ENCODE peak calls at places on chromosomes 4 and X, in nine cellular contexts. Q is transverse colon, R is GM12865, M is epithelial cell of esophagus, B is hepatocyte, L is body of pancreas, P is fibroblast of mammary gland, D is fibroblast of pulmonary artery, Z is HFF-Myc. I is an unnamed sample.

GRCh38 chr4:69744157-69744478 is 16.3 kb downstream of the SULT1B1 start:
- DNase-seq in Q (no peak), R (no peak), M (no peak), B (no peak), L (no peak), P (no peak), D (no peak), Z (no peak), I (no peak)

GRCh38 chrX:29172880-29173279 is 585.6 kb downstream of the IL1RAPL1 start:
- DNase-seq in Q (no peak), R (no peak), M (no peak), B (no peak), L (no peak), P (peak), D (peak), Z (no peak), I (peak)

GRCh38 chrX:74420194-74421035 is 878 bp upstream of the SLC16A2 start:
- DNase-seq in Q (peak), R (no peak), M (peak), B (peak), L (peak), P (peak), D (peak), Z (no peak), I (peak)

GRCh38 chrX:77901506-77901905 is 2.2 kb downstream of the COX7B start:
- DNase-seq in Q (no peak), R (no peak), M (no peak), B (no peak), L (no peak), P (no peak), D (no peak), Z (no peak), I (no peak)

GRCh38 chr4:183541081-183542045 is 36.5 kb downstream of the ING2 start:
- DNase-seq in Q (no peak), R (no peak), M (no peak), B (peak), L (peak), P (peak), D (peak), Z (no peak), I (peak)

GRCh38 chr4:94721310-94721709 is 36.4 kb upstream of the BMPR1B start:
- DNase-seq in Q (no peak), R (no peak), M (no peak), B (no peak), L (no peak), P (no peak), D (no peak), Z (no peak), I (no peak)

GRCh38 chr4:2320746-2321145 is 58.8 kb upstream of the MXD4 start:
- DNase-seq in Q (no peak), R (no peak), M (no peak), B (no peak), L (no peak), P (no peak), D (no peak), Z (no peak), I (no peak)

GRCh38 chr4:165294907-165295306 is 32.6 kb upstream of the MSMO1 start:
- DNase-seq in Q (no peak), R (peak), M (no peak), B (no peak), L (no peak), P (no peak), D (no peak), Z (no peak), I (no peak)

GRCh38 chr4:121336706-121337105 is 44.1 kb downstream of the QRFPR start:
- DNase-seq in Q (no peak), R (no peak), M (peak), B (no peak), L (no peak), P (no peak), D (no peak), Z (no peak), I (no peak)

GRCh38 chrX:149949743-149950436 is 11.6 kb upstream of the EOLA2 start:
- DNase-seq in Q (no peak), R (no peak), M (no peak), B (no peak), L (no peak), P (no peak), D (no peak), Z (no peak), I (no peak)

GRCh38 chr4:101158507-101158906 is 188.8 kb downstream of the PPP3CA start:
- DNase-seq in Q (no peak), R (no peak), M (no peak), B (no peak), L (no peak), P (no peak), D (no peak), Z (no peak), I (no peak)

GRCh38 chr4:154491341-154491679 is 289 bp downstream of the DCHS2 start:
- DNase-seq in Q (peak), R (no peak), M (peak), B (no peak), L (no peak), P (peak), D (peak), Z (no peak), I (peak)

GRCh38 chr4:113358784-113359183 is 309.3 kb downstream of the ANK2 start:
- DNase-seq in Q (no peak), R (no peak), M (no peak), B (no peak), L (no peak), P (no peak), D (peak), Z (no peak), I (no peak)

GRCh38 chrX:39672405-39672804 is 425.4 kb downstream of the BCOR start:
- DNase-seq in Q (no peak), R (no peak), M (no peak), B (no peak), L (no peak), P (no peak), D (no peak), Z (no peak), I (no peak)

GRCh38 chr4:2799971-2800690 is 7.2 kb downstream of the SH3BP2 start:
- DNase-seq in Q (peak), R (peak), M (peak), B (no peak), L (peak), P (no peak), D (no peak), Z (no peak), I (no peak)

GRCh38 chr4:5435823-5436222 is 272.5 kb downstream of the EVC2 start:
- DNase-seq in Q (no peak), R (no peak), M (no peak), B (no peak), L (no peak), P (no peak), D (no peak), Z (no peak), I (no peak)

GRCh38 chr4:176964116-176964691 is 171.5 kb upstream of the VEGFC start:
- DNase-seq in Q (no peak), R (peak), M (peak), B (no peak), L (no peak), P (peak), D (no peak), Z (no peak), I (no peak)

GRCh38 chr4:119729815-119730643 is 101.4 kb upstream of the PDE5A start:
- DNase-seq in Q (peak), R (no peak), M (peak), B (peak), L (peak), P (peak), D (peak), Z (peak), I (peak)

GRCh38 chr4:147362868-147363440 is 117.9 kb upstream of the EDNRA start:
- DNase-seq in Q (peak), R (no peak), M (peak), B (peak), L (peak), P (peak), D (peak), Z (no peak), I (peak)

GRCh38 chr4:168710353-168710946 is 213.6 kb downstream of the PALLD start:
- DNase-seq in Q (peak), R (peak), M (peak), B (peak), L (peak), P (peak), D (peak), Z (peak), I (peak)

GRCh38 chr4:14110407-14110806 is 482.9 kb upstream of the BOD1L1 start:
- DNase-seq in Q (no peak), R (no peak), M (peak), B (no peak), L (no peak), P (peak), D (peak), Z (no peak), I (peak)

GRCh38 chr4:130080872-130081451 is 985.0 kb downstream of the C4orf33 start:
- DNase-seq in Q (no peak), R (no peak), M (peak), B (peak), L (peak), P (no peak), D (no peak), Z (no peak), I (no peak)

GRCh38 chr4:7366958-7367353 is 67.8 kb downstream of the PSAPL1 start:
- DNase-seq in Q (no peak), R (no peak), M (no peak), B (no peak), L (no peak), P (no peak), D (no peak), Z (no peak), I (no peak)

GRCh38 chr4:118776166-118776954 is 59.6 kb downstream of the SEC24D start:
- DNase-seq in Q (no peak), R (no peak), M (peak), B (no peak), L (no peak), P (peak), D (peak), Z (no peak), I (peak)

GRCh38 chrX:14496674-14497073 is 32.7 kb upstream of the GLRA2 start:
- DNase-seq in Q (no peak), R (peak), M (no peak), B (no peak), L (no peak), P (no peak), D (no peak), Z (no peak), I (peak)

GRCh38 chrX:47581731-47582647 is at the start of gene TIMP1:
- DNase-seq in Q (peak), R (peak), M (peak), B (peak), L (peak), P (peak), D (peak), Z (peak), I (peak)

GRCh38 chrX:13357925-13358324 is 38.1 kb upstream of the ATXN3L start:
- DNase-seq in Q (no peak), R (no peak), M (peak), B (peak), L (no peak), P (no peak), D (peak), Z (no peak), I (peak)

GRCh38 chrX:526295-527224 is 104.0 kb upstream of the SHOX start:
- DNase-seq in Q (no peak), R (no peak), M (no peak), B (peak), L (no peak), P (no peak), D (no peak), Z (no peak), I (no peak)

GRCh38 chr4:137474711-137475301 is 57.5 kb downstream of the PCDH18 start:
- DNase-seq in Q (no peak), R (no peak), M (no peak), B (peak), L (no peak), P (peak), D (peak), Z (peak), I (peak)

GRCh38 chr4:73776363-73776762 is 36.0 kb downstream of the CXCL8 start:
- DNase-seq in Q (no peak), R (no peak), M (peak), B (peak), L (peak), P (peak), D (peak), Z (peak), I (peak)

GRCh38 chr4:2263701-2264321 is 1.9 kb upstream of the MXD4 start:
- DNase-seq in Q (no peak), R (no peak), M (no peak), B (no peak), L (no peak), P (no peak), D (no peak), Z (no peak), I (no peak)

GRCh38 chrX:18010251-18010650 is 149.2 kb upstream of the RAI2 start:
- DNase-seq in Q (no peak), R (no peak), M (no peak), B (peak), L (no peak), P (no peak), D (no peak), Z (no peak), I (no peak)

GRCh38 chrX:133482345-133483041 is 67.2 kb upstream of the GPC4 start:
- DNase-seq in Q (peak), R (no peak), M (peak), B (no peak), L (peak), P (peak), D (no peak), Z (no peak), I (peak)

GRCh38 chrX:39497717-39498265 is 600.0 kb downstream of the BCOR start:
- DNase-seq in Q (no peak), R (no peak), M (no peak), B (no peak), L (no peak), P (no peak), D (no peak), Z (no peak), I (no peak)

GRCh38 chr4:174714393-174715211 is 114.4 kb downstream of the GLRA3 start:
- DNase-seq in Q (peak), R (peak), M (peak), B (peak), L (peak), P (peak), D (peak), Z (peak), I (peak)

GRCh38 chr4:122533841-122534240 is 77.3 kb upstream of the IL2 start:
- DNase-seq in Q (no peak), R (no peak), M (no peak), B (no peak), L (no peak), P (no peak), D (no peak), Z (no peak), I (no peak)

GRCh38 chr4:37002625-37003024 is 241.9 kb upstream of the NWD2 start:
- DNase-seq in Q (no peak), R (no peak), M (no peak), B (no peak), L (no peak), P (no peak), D (no peak), Z (no peak), I (no peak)

GRCh38 chr4:136680271-136680670 is 852.0 kb downstream of the PCDH18 start:
- DNase-seq in Q (no peak), R (no peak), M (peak), B (peak), L (no peak), P (no peak), D (peak), Z (no peak), I (peak)

GRCh38 chr4:6283282-6283681 is 13.6 kb downstream of the WFS1 start:
- DNase-seq in Q (no peak), R (no peak), M (no peak), B (no peak), L (no peak), P (no peak), D (no peak), Z (no peak), I (no peak)

GRCh38 chrX:71493111-71493613 is 39.7 kb upstream of the OGT start:
- DNase-seq in Q (peak), R (no peak), M (peak), B (no peak), L (peak), P (peak), D (peak), Z (no peak), I (no peak)

GRCh38 chrX:71487814-71488213 is 45.1 kb upstream of the OGT start:
- DNase-seq in Q (no peak), R (no peak), M (no peak), B (no peak), L (no peak), P (no peak), D (no peak), Z (no peak), I (no peak)

GRCh38 chrX:71489540-71489939 is 43.4 kb upstream of the OGT start:
- DNase-seq in Q (no peak), R (no peak), M (no peak), B (no peak), L (no peak), P (peak), D (no peak), Z (no peak), I (no peak)

GRCh38 chrX:71496476-71496875 is 36.4 kb upstream of the OGT start:
- DNase-seq in Q (no peak), R (no peak), M (no peak), B (no peak), L (no peak), P (no peak), D (no peak), Z (no peak), I (no peak)

GRCh38 chrX:71492086-71493065 is 40.5 kb upstream of the OGT start:
- DNase-seq in Q (peak), R (peak), M (no peak), B (no peak), L (peak), P (peak), D (peak), Z (no peak), I (peak)
- H3K4me3 ChIP-seq in Q (peak), R (peak), M (no peak), B (no peak), L (peak), P (peak), D (peak), Z (peak), I (peak)

DNA sequence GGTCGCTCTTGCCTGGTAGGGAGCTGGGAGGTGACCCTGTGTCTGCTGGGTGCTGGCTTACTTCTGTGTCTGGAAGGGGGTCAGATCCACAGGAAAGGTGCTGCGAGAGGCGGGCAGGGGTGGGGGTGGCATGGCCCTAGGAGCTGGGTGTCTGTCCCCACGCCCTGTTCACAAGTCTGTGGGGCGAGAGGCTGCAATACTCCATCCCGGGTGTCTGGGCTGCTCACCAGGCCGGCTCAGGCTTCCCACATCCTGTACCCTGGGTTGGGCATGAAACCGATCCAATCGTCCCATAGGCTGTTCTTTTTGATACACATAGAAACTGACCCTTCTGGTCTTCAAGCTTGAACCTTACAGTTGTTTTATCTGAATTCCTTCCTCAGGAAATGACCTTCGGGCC is 993 bp upstream of the CTAG2 start:
- DNase-seq in Q (no peak), R (no peak), M (no peak), B (peak), L (no peak), P (no peak), D (no peak), Z (no peak), I (no peak)
- H3K4me3 ChIP-seq in Q (no peak), R (no peak), M (no peak), B (no peak), L (no peak), P (no peak), D (no peak), Z (no peak), I (no peak)

GRCh38 chrX:139932077-139932900 is 564 bp downstream of the ATP11C start:
- DNase-seq in Q (peak), R (peak), M (peak), B (peak), L (peak), P (no peak), D (peak), Z (no peak), I (no peak)

GRCh38 chrX:139932901-139933796 is at the start of gene ATP11C:
- DNase-seq in Q (peak), R (peak), M (peak), B (peak), L (peak), P (peak), D (peak), Z (peak), I (peak)

GRCh38 chrX:139931646-139932076 is 1.2 kb downstream of the ATP11C start:
- DNase-seq in Q (no peak), R (no peak), M (no peak), B (no peak), L (no peak), P (no peak), D (no peak), Z (no peak), I (no peak)

GRCh38 chrX:139936259-139936658 is 3.4 kb upstream of the ATP11C start:
- DNase-seq in Q (no peak), R (peak), M (no peak), B (no peak), L (no peak), P (no peak), D (no peak), Z (no peak), I (no peak)

GRCh38 chrX:139933904-139934303 is 1.1 kb upstream of the ATP11C start:
- DNase-seq in Q (peak), R (no peak), M (no peak), B (peak), L (peak), P (no peak), D (no peak), Z (no peak), I (no peak)
- H3K4me3 ChIP-seq in Q (no peak), R (peak), M (peak), B (peak), L (no peak), P (peak), D (peak), Z (peak), I (peak)

GRCh38 chrX:68830486-68831404 is 1.9 kb downstream of the EFNB1 start:
- DNase-seq in Q (no peak), R (no peak), M (no peak), B (peak), L (no peak), P (no peak), D (no peak), Z (no peak), I (no peak)
- H3K4me3 ChIP-seq in Q (peak), R (peak), M (peak), B (peak), L (no peak), P (peak), D (peak), Z (peak), I (peak)

GRCh38 chr4:153439831-153440230 is 26.3 kb upstream of the TMEM131L start:
- DNase-seq in Q (no peak), R (no peak), M (no peak), B (no peak), L (no peak), P (no peak), D (no peak), Z (no peak), I (no peak)

GRCh38 chr4:153433753-153434105 is 32.4 kb upstream of the TMEM131L start:
- DNase-seq in Q (no peak), R (no peak), M (no peak), B (no peak), L (no peak), P (no peak), D (no peak), Z (no peak), I (no peak)

GRCh38 chr4:153434190-153434589 is 32.0 kb upstream of the TMEM131L start:
- DNase-seq in Q (no peak), R (peak), M (no peak), B (no peak), L (no peak), P (no peak), D (no peak), Z (no peak), I (no peak)

GRCh38 chr4:153440475-153440874 is 25.7 kb upstream of the TMEM131L start:
- DNase-seq in Q (no peak), R (peak), M (no peak), B (no peak), L (no peak), P (no peak), D (no peak), Z (no peak), I (no peak)

DNA sequence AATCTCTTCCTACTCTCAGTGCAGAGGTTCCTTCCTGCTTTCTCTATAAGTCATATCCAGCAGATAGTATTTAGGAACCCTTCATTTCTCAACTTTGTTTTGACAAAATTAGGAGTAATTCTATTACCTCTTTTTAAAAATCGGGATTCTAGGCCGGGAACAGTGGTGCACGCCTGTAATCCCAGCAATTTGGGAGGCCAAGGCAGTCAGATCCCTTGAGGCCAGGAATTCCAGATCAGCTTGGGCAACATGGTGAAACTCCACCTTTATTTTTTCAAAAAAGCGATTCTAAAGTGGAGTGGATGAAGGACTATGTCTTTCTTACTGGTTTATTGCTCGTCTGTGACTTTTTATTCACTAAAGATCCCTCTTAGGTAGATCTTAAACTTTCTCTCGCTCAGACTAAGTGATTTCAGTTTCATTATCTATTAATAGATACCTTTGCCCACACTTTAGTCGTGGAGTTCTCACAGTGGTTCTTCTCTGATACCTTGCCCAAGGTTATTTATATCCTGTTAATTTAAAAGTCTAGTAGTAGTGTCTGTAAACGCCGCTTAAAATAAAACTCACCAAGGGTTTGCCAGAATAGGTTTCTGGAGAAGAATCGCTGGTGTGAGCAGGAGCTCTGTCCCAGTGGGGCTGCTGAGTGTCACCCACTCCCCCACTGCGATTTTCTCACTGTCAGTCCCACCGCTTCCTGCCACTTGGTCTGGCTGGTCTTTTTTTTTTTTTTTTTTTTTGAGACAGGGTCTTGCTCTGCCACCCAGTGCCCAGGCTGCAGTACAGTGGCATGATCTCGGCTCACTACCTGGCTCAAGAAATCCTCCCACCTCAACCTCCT is 27.0 kb upstream of the TMEM131L start:
- DNase-seq in Q (no peak), R (peak), M (no peak), B (no peak), L (no peak), P (no peak), D (no peak), Z (no peak), I (no peak)
- H3K4me3 ChIP-seq in Q (no peak), R (peak), M (no peak), B (no peak), L (no peak), P (no peak), D (no peak), Z (no peak), I (no peak)